ENCODE peak calls at places on chromosomes 4 and X, in four cellular contexts. Y is K562, L is GM12878, P is H1. M is an unnamed sample.

GRCh38 chr4:98680806-98681205 is 22.4 kb upstream of the TSPAN5 start:
- DNase-seq in Y (no peak), L (no peak), P (no peak), M (no peak)

GRCh38 chr4:159018062-159018629 is 84.7 kb upstream of the RAPGEF2 start:
- DNase-seq in Y (peak; percentile 41), L (peak; percentile 76), P (no peak), M (no peak)

GRCh38 chrX:54799046-54799445 is 991 bp upstream of the ITIH6 start:
- DNase-seq in Y (no peak), L (no peak), P (no peak), M (no peak)

GRCh38 chr4:151117371-151117962 is 18.0 kb downstream of the RPS3A start:
- DNase-seq in Y (peak; percentile 56), L (no peak), P (peak; percentile 78), M (peak; percentile 37)

GRCh38 chr4:19583827-19584569 is 667.7 kb upstream of the SLIT2 start:
- DNase-seq in Y (no peak), L (no peak), P (no peak), M (no peak)

GRCh38 chr4:152709675-152710438 is 30.1 kb upstream of the TMEM154 start:
- DNase-seq in Y (no peak), L (peak; percentile 42), P (no peak), M (no peak)

GRCh38 chr4:683247-683897 is 5.6 kb downstream of the SLC49A3 start:
- DNase-seq in Y (no peak), L (no peak), P (no peak), M (no peak)

GRCh38 chrX:152932598-152933175 is 34.8 kb downstream of the ZNF185 start:
- DNase-seq in Y (no peak), L (no peak), P (no peak), M (no peak)

GRCh38 chr4:4608214-4608537 is 66.3 kb upstream of the STX18 start:
- DNase-seq in Y (no peak), L (no peak), P (no peak), M (no peak)

GRCh38 chr4:5638316-5638715 is 70.0 kb downstream of the EVC2 start:
- DNase-seq in Y (no peak), L (no peak), P (no peak), M (no peak)

GRCh38 chr4:24594887-24595286 is 10.5 kb upstream of the DHX15 start:
- DNase-seq in Y (no peak), L (no peak), P (no peak), M (no peak)

GRCh38 chr4:102163404-102164140 is 181.7 kb downstream of the SLC39A8 start:
- DNase-seq in Y (peak; percentile 33), L (no peak), P (no peak), M (no peak)

GRCh38 chr4:128241019-128241418 is 46.6 kb downstream of the PGRMC2 start:
- DNase-seq in Y (no peak), L (no peak), P (no peak), M (no peak)

GRCh38 chr4:74444891-74445642 is at the start of gene AREG:
- DNase-seq in Y (peak; percentile 86), L (peak; percentile 12), P (peak; percentile 78), M (peak; percentile 83)

GRCh38 chr4:118765399-118765798 is 70.5 kb downstream of the SEC24D start:
- DNase-seq in Y (peak; percentile 57), L (no peak), P (no peak), M (peak; percentile 54)

GRCh38 chr4:6956434-6957147 is 47.0 kb downstream of the TBC1D14 start:
- DNase-seq in Y (no peak), L (no peak), P (no peak), M (no peak)

GRCh38 chr4:26459054-26459755 is 31.1 kb downstream of the CCKAR start:
- DNase-seq in Y (peak; percentile 40), L (peak; percentile 26), P (no peak), M (peak; percentile 61)

GRCh38 chr4:122702939-122703338 is 29.6 kb upstream of the BBS12 start:
- DNase-seq in Y (no peak), L (no peak), P (no peak), M (no peak)

GRCh38 chr4:43233321-43233720 is 340.8 kb downstream of the GRXCR1 start:
- DNase-seq in Y (no peak), L (no peak), P (no peak), M (no peak)

GRCh38 chrX:13933851-13934250 is 95.8 kb downstream of the GEMIN8 start:
- DNase-seq in Y (no peak), L (no peak), P (no peak), M (no peak)

GRCh38 chr4:8740666-8741395 is 130.8 kb downstream of the HMX1 start:
- DNase-seq in Y (no peak), L (no peak), P (no peak), M (no peak)

GRCh38 chrX:47313056-47313455 is 57.3 kb upstream of the ZNF157 start:
- DNase-seq in Y (no peak), L (no peak), P (no peak), M (no peak)

GRCh38 chr4:135353008-135353407 is 1151.4 kb upstream of the PABPC4L start:
- DNase-seq in Y (no peak), L (no peak), P (no peak), M (no peak)

GRCh38 chr4:26424143-26424542 is 66.1 kb downstream of the CCKAR start:
- DNase-seq in Y (no peak), L (no peak), P (no peak), M (no peak)

GRCh38 chrX:133005038-133005437 is 46.6 kb upstream of the HS6ST2 start:
- DNase-seq in Y (peak; percentile 23), L (no peak), P (no peak), M (no peak)

GRCh38 chr4:106095408-106095807 is 200.1 kb downstream of the NPNT start:
- DNase-seq in Y (no peak), L (no peak), P (no peak), M (no peak)

GRCh38 chr4:70925899-70926635 is 23.9 kb downstream of the MOB1B start:
- DNase-seq in Y (no peak), L (peak; percentile 58), P (no peak), M (no peak)

GRCh38 chr4:32560306-32560705 is 1840.1 kb downstream of the PCDH7 start:
- DNase-seq in Y (no peak), L (no peak), P (no peak), M (no peak)

GRCh38 chr4:70544279-70544870 is 26.0 kb downstream of the AMTN start:
- DNase-seq in Y (peak; percentile 9), L (no peak), P (no peak), M (peak; percentile 31)

GRCh38 chr4:54513231-54513630 is 144.5 kb upstream of the KIT start:
- DNase-seq in Y (no peak), L (no peak), P (no peak), M (no peak)

GRCh38 chr4:81454498-81454897 is 17.2 kb downstream of the RASGEF1B start:
- DNase-seq in Y (peak; percentile 35), L (no peak), P (no peak), M (no peak)

GRCh38 chrX:118807151-118808017 is 16.2 kb upstream of the ZCCHC12 start:
- DNase-seq in Y (peak; percentile 24), L (peak; percentile 15), P (no peak), M (peak; percentile 15)

GRCh38 chrX:106168107-106168506 is at the start of gene PWWP3B:
- DNase-seq in Y (no peak), L (no peak), P (no peak), M (peak; percentile 38)

GRCh38 chr4:151362404-151363164 is 37.2 kb upstream of the SH3D19 start:
- DNase-seq in Y (peak; percentile 83), L (peak; percentile 27), P (peak; percentile 90), M (peak; percentile 76)

GRCh38 chrX:49993661-49994060 is 71.3 kb downstream of the CLCN5 start:
- DNase-seq in Y (no peak), L (no peak), P (no peak), M (no peak)

GRCh38 chrX:50470103-50471031 is at the start of gene DGKK:
- DNase-seq in Y (no peak), L (no peak), P (peak; percentile 76), M (no peak)

GRCh38 chr4:37689353-37689752 is 3.2 kb upstream of the RELL1 start:
- DNase-seq in Y (no peak), L (no peak), P (no peak), M (no peak)

GRCh38 chr4:2339458-2340271 is 77.8 kb upstream of the MXD4 start:
- DNase-seq in Y (no peak), L (no peak), P (no peak), M (no peak)

GRCh38 chr4:5280845-5281244 is 229.6 kb downstream of the STK32B start:
- DNase-seq in Y (no peak), L (peak; percentile 4), P (no peak), M (no peak)

GRCh38 chrX:2694868-2695267 is 3.8 kb downstream of the CD99 start:
- DNase-seq in Y (no peak), L (no peak), P (no peak), M (no peak)
- TF ChIP-seq EGR1 in Y (no peak), L (no peak), P (no peak), M (no peak)

GRCh38 chr4:94453534-94453963 is 1.8 kb downstream of the PDLIM5 start:
- DNase-seq in Y (no peak), L (no peak), P (no peak), M (no peak)
- TF ChIP-seq MAX in Y (no peak), L (no peak), P (no peak), M (no peak)

GRCh38 chr4:185865901-185866328 is 53.9 kb upstream of the SORBS2 start:
- DNase-seq in Y (no peak), L (no peak), P (no peak), M (no peak)
- TF ChIP-seq EGR1 in Y (no peak), L (no peak), P (no peak), M (no peak)

GRCh38 chr4:13523591-13524503 is 20.5 kb downstream of the NKX3-2 start:
- DNase-seq in Y (no peak), L (no peak), P (peak; percentile 67), M (no peak)

GRCh38 chr4:13525606-13526281 is 18.6 kb downstream of the NKX3-2 start:
- DNase-seq in Y (no peak), L (no peak), P (no peak), M (no peak)

GRCh38 chr4:13523105-13523477 is 21.2 kb downstream of the NKX3-2 start:
- DNase-seq in Y (no peak), L (no peak), P (no peak), M (no peak)

GRCh38 chr4:13526658-13527057 is 17.6 kb downstream of the NKX3-2 start:
- DNase-seq in Y (no peak), L (no peak), P (no peak), M (no peak)

GRCh38 chr4:13524504-13525243 is 19.6 kb downstream of the NKX3-2 start:
- DNase-seq in Y (no peak), L (no peak), P (peak; percentile 73), M (no peak)
- TF ChIP-seq MAX in Y (no peak), L (no peak), P (peak; percentile 46), M (no peak)

DNA sequence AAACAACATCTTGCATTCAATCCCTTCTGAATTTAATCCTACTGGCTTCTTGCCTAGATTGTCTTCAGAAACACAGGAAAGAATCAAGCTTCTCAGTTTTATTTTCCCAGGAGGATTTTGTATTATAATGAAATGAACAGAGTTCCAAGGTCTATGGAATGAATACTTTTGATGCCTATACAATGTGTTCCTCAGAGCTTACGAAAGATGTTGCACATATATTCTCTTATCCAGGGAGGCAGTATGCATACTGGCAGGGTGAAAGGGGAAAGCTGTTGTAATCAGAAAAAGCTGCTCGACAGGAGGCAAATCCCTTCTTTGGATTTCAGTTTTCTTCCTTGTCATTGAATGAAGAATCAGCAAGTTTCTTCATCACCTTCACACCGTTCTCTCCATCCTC is 8.8 kb downstream of the TMPRSS11D start:
- DNase-seq in Y (no peak), L (no peak), P (no peak), M (no peak)
- TF ChIP-seq EGR1 in Y (no peak), L (no peak), P (no peak), M (no peak)

GRCh38 chr4:95835672-95836071 is 4.2 kb upstream of the PDHA2 start:
- DNase-seq in Y (no peak), L (no peak), P (no peak), M (peak; percentile 24)
- TF ChIP-seq MAX in Y (no peak), L (no peak), P (no peak), M (no peak)

M was measured in HCT116.